ENCODE peak calls at places on chromosomes 6 and 20, in eight cellular contexts. X is SJCRH30, H is Panc1, U is K562, A is mucosa of descending colon, Q is Peyer's patch, N is AG10803, V is heart left ventricle. B is an unnamed sample.

GRCh38 chr6:2450546-2450945 is 205.1 kb upstream of the GMDS start:
- DNase-seq in X (peak), H (no peak), U (peak), A (peak), Q (no peak), N (no peak), V (peak), B (no peak)

GRCh38 chr6:29723666-29724588 is 693 bp downstream of the HLA-F start:
- DNase-seq in X (no peak), H (no peak), U (no peak), A (peak), Q (peak), N (no peak), V (peak), B (no peak)

GRCh38 chr6:95203153-95203754 is 374.1 kb upstream of the MANEA start:
- DNase-seq in X (peak), H (peak), U (peak), A (no peak), Q (no peak), N (no peak), V (no peak), B (peak)

GRCh38 chr6:169167581-169168301 is 85.9 kb downstream of the THBS2 start:
- DNase-seq in X (peak), H (no peak), U (no peak), A (no peak), Q (no peak), N (peak), V (peak), B (no peak)

GRCh38 chr6:1371933-1372332 is 17.4 kb upstream of the FOXF2 start:
- DNase-seq in X (no peak), H (no peak), U (no peak), A (no peak), Q (no peak), N (no peak), V (no peak), B (no peak)

GRCh38 chr20:46312075-46312944 is 4.0 kb upstream of the CDH22 start:
- DNase-seq in X (peak), H (no peak), U (peak), A (no peak), Q (no peak), N (no peak), V (no peak), B (no peak)

GRCh38 chr20:22977047-22977785 is 57.9 kb upstream of the SSTR4 start:
- DNase-seq in X (peak), H (no peak), U (no peak), A (no peak), Q (no peak), N (no peak), V (peak), B (peak)

GRCh38 chr20:42219005-42219404 is 600.8 kb upstream of the CHD6 start:
- DNase-seq in X (peak), H (no peak), U (no peak), A (no peak), Q (no peak), N (no peak), V (no peak), B (no peak)

GRCh38 chr6:25684565-25684964 is 32.5 kb downstream of the SCGN start:
- DNase-seq in X (no peak), H (no peak), U (no peak), A (no peak), Q (no peak), N (no peak), V (no peak), B (no peak)

GRCh38 chr6:109239192-109239917 is 142.9 kb downstream of the CD164 start:
- DNase-seq in X (no peak), H (no peak), U (peak), A (no peak), Q (no peak), N (no peak), V (no peak), B (no peak)

GRCh38 chr20:51934301-51935002 is 132.1 kb upstream of the SALL4 start:
- DNase-seq in X (no peak), H (no peak), U (no peak), A (no peak), Q (no peak), N (no peak), V (no peak), B (no peak)

GRCh38 chr6:53741417-53741816 is 53.4 kb upstream of the LRRC1 start:
- DNase-seq in X (no peak), H (no peak), U (no peak), A (no peak), Q (no peak), N (no peak), V (no peak), B (no peak)

GRCh38 chr6:41779793-41780622 is at the start of gene FRS3:
- DNase-seq in X (peak), H (peak), U (peak), A (peak), Q (peak), N (peak), V (peak), B (peak)

GRCh38 chr20:59443558-59443957 is 143.1 kb downstream of the EDN3 start:
- DNase-seq in X (no peak), H (no peak), U (no peak), A (no peak), Q (no peak), N (no peak), V (no peak), B (no peak)

GRCh38 chr20:20010639-20011500 is 6.3 kb upstream of the NAA20 start:
- DNase-seq in X (no peak), H (no peak), U (no peak), A (no peak), Q (no peak), N (peak), V (no peak), B (peak)

GRCh38 chr6:129494099-129494498 is 215.9 kb downstream of the ARHGAP18 start:
- DNase-seq in X (no peak), H (no peak), U (no peak), A (no peak), Q (no peak), N (no peak), V (no peak), B (no peak)

GRCh38 chr20:19588731-19589130 is 169.3 kb upstream of the RIN2 start:
- DNase-seq in X (no peak), H (no peak), U (no peak), A (no peak), Q (no peak), N (peak), V (no peak), B (no peak)

GRCh38 chr6:128368213-128369000 is 152.0 kb downstream of the PTPRK start:
- DNase-seq in X (no peak), H (no peak), U (no peak), A (no peak), Q (no peak), N (no peak), V (no peak), B (no peak)

GRCh38 chr20:47792021-47792618 is 6.8 kb upstream of the SULF2 start:
- DNase-seq in X (peak), H (no peak), U (no peak), A (peak), Q (no peak), N (peak), V (peak), B (peak)

GRCh38 chr6:151475653-151476523 is 17.9 kb upstream of the CCDC170 start:
- DNase-seq in X (peak), H (peak), U (peak), A (no peak), Q (peak), N (peak), V (no peak), B (no peak)

GRCh38 chr6:135739288-135739687 is 112.2 kb upstream of the PDE7B start:
- DNase-seq in X (no peak), H (no peak), U (no peak), A (no peak), Q (no peak), N (peak), V (no peak), B (no peak)

GRCh38 chr20:20931024-20931423 is 175.1 kb downstream of the LINC00237 start:
- DNase-seq in X (no peak), H (no peak), U (no peak), A (no peak), Q (no peak), N (no peak), V (no peak), B (no peak)

GRCh38 chr6:41077536-41077935 is 4.8 kb downstream of the NFYA start:
- DNase-seq in X (no peak), H (no peak), U (no peak), A (no peak), Q (no peak), N (no peak), V (no peak), B (no peak)

GRCh38 chr20:50163570-50164317 is 10.2 kb upstream of the PEDS1 start:
- DNase-seq in X (peak), H (no peak), U (peak), A (no peak), Q (no peak), N (peak), V (no peak), B (no peak)

GRCh38 chr20:50169329-50169823 is 15.9 kb upstream of the PEDS1 start:
- DNase-seq in X (peak), H (peak), U (peak), A (peak), Q (peak), N (peak), V (peak), B (no peak)

GRCh38 chr20:50170549-50171220 is 17.2 kb upstream of the PEDS1 start:
- DNase-seq in X (no peak), H (no peak), U (no peak), A (no peak), Q (no peak), N (no peak), V (no peak), B (no peak)

DNA sequence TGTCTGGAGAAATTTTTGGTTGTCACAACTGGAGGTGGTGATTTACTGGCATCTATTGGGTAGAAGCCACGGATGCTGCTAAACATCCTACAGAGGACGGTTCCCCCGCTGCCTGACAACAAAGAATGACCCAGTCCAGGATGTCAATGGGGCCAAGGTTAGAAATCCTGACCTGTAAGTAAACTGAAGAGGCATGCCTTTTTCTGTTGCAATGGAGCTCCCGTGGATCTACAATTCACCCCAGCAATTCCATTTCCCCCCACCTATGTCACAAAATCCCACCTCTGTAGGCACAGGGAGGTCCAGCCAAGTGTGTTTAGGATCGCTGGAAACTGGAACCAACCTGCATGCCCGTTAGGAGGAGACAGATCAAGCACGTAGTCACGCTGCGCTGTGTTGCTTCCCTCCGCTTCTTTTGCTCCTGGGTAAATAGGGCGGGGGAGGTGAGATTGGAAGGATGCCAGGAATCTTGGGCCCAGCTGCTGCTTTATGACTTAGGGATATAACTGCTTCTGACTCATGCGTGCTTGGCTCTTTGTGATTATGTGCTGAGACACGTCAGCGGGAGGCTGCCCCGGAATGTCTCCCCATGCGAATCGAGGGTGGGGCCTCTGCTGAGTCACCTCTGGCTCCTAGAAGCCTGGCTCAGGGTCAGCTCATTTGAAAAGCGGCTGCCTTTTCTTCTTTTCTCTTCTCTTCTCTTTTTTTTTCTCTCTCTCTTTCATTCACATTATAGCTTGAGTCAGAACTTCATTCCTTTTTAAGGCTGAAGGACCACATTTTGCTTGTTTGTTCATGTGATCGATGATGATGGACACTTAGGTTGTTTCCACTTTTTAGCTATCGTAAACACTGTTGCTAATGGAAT is 12.4 kb upstream of the PEDS1 start:
- DNase-seq in X (peak), H (peak), U (peak), A (peak), Q (peak), N (peak), V (peak), B (peak)
- H3K4me3 ChIP-seq in X (peak), H (peak), U (peak), A (no peak), Q (peak), N (peak), V (peak), B (peak)

DNA sequence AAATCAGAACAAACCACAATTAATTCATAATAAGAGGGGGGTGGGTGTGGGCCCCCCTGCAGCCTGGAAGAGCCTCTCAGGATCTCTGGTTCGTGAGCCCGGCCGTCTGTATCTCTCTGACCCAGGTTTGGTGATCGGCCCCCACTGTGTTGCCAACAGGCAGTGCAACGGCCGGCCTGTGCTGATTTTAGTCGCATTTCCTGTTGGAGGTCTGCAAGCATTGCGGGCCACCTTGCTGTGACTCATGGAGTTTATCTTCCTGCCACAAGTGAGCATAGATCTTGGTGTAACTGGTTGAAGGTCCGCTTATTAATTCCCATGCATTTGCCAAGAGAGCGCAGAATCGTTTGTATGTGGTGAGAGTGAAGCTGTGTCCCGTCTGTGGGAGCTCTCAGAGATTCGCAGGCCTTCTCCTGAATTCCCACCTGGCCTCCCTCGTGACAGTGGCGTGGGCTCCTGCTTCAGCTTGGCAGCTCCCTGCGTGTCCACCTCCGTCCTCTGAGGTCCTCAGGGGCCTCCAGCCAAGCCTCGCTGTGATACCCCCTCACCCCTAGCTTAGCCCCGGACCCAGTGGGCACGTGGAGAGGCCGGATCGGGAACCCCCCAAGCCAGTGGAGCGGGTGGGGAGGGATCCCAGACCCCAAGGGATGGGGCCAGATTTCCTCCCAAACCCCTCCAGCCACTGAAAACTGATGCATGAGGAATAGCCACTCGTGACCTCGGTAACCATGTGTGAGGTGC is 269.8 kb downstream of the CDH4 start:
- DNase-seq in X (no peak), H (no peak), U (peak), A (no peak), Q (no peak), N (no peak), V (no peak), B (no peak)
- H3K4me3 ChIP-seq in X (no peak), H (no peak), U (no peak), A (no peak), Q (no peak), N (no peak), V (no peak), B (no peak)

GRCh38 chr20:328596-329324 is 3.4 kb downstream of the SOX12 start:
- DNase-seq in X (no peak), H (no peak), U (peak), A (no peak), Q (no peak), N (no peak), V (no peak), B (no peak)
- H3K4me3 ChIP-seq in X (no peak), H (peak), U (peak), A (no peak), Q (no peak), N (peak), V (no peak), B (peak)

DNA sequence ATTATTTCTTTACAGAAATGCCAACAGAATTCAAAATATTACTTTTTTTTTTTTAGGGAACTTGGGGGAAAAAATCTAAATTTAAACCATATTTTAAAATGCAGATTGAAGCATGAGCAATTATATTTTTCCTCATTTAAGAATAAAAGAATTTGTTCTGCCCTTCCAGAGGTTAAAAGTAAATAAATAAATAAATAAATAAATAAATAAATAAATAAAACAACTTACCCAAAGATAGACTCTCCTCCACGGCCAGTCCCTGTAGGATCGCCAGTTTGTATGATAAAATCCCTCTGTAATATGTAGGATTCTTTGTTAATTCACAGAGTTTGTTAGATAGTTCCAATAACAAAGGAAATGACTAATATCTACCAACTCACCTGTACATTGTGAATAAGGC is 4.7 kb downstream of the PPIL4 start:
- DNase-seq in X (no peak), H (no peak), U (no peak), A (no peak), Q (no peak), N (no peak), V (no peak), B (no peak)
- H3K4me3 ChIP-seq in X (no peak), H (no peak), U (no peak), A (no peak), Q (no peak), N (no peak), V (no peak), B (no peak)